ENCODE peak calls at places on chromosomes 6 and 20, in five cellular contexts. S, C, J, X and V are unnamed samples.

GRCh38 chr6:56708810-56709597 is 66.3 kb upstream of the DST start:
- DNase-seq in S (peak; percentile 66), C (no peak), J (peak; percentile 66), X (peak; percentile 39), V (peak; percentile 8)

GRCh38 chr6:169502445-169502844 is 199.4 kb downstream of the WDR27 start:
- DNase-seq in S (no peak), C (no peak), J (no peak), X (no peak), V (no peak)

GRCh38 chr6:24646771-24647170 is 780 bp upstream of the KIAA0319 start:
- DNase-seq in S (no peak), C (no peak), J (no peak), X (no peak), V (no peak)

GRCh38 chr6:109458774-109459531 is 3.4 kb upstream of the MICAL1 start:
- DNase-seq in S (no peak), C (no peak), J (no peak), X (no peak), V (no peak)

GRCh38 chr20:14845199-14846160 is 508.1 kb upstream of the FLRT3 start:
- DNase-seq in S (no peak), C (no peak), J (no peak), X (no peak), V (no peak)

GRCh38 chr6:138607478-138608433 is 108.5 kb upstream of the NHSL1 start:
- DNase-seq in S (no peak), C (no peak), J (no peak), X (no peak), V (no peak)

GRCh38 chr6:135008072-135008940 is 46.3 kb downstream of the HBS1L start:
- DNase-seq in S (no peak), C (no peak), J (peak; percentile 57), X (no peak), V (no peak)

GRCh38 chr20:11796041-11796440 is 121.7 kb upstream of the BTBD3 start:
- DNase-seq in S (no peak), C (no peak), J (no peak), X (no peak), V (no peak)

GRCh38 chr6:4778086-4778485 is 1.9 kb downstream of the CDYL start:
- DNase-seq in S (no peak), C (no peak), J (no peak), X (no peak), V (no peak)

GRCh38 chr6:88490195-88490594 is 324.0 kb upstream of the CNR1 start:
- DNase-seq in S (no peak), C (no peak), J (no peak), X (no peak), V (no peak)

GRCh38 chr6:166950443-166950821 is 5.9 kb downstream of the RNASET2 start:
- DNase-seq in S (no peak), C (no peak), J (no peak), X (no peak), V (no peak)

GRCh38 chr20:36773123-36773547 is 428 bp downstream of the DSN1 start:
- DNase-seq in S (no peak), C (no peak), J (no peak), X (no peak), V (no peak)

DNA sequence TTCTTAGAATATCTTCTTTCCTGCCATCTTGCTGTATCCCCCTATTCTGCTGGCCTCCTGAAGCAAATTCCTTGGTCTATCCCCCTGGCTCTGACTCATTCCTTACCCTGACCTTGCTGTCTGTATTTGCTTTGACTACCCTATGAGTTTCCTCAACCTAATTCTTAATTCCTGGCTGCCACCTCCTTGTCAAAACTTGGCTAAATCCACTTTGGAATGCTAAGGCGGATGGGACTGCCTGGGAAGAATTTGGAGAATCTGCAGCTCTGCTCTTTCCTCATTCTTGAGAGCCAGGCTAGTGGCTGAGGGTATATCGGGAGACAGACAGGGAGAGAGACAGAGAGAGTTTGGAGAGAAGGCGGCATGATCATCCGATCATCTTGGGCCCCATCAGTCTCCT is 24.4 kb downstream of the CAP2 start:
- DNase-seq in S (no peak), C (no peak), J (no peak), X (peak; percentile 16), V (no peak)
- TF ChIP-seq SIN3A in S (no peak), C (no peak), J (no peak), X (no peak), V (no peak)

GRCh38 chr20:47502271-47502730 is 614 bp downstream of the NCOA3 start:
- DNase-seq in S (no peak), C (peak; percentile 59), J (no peak), X (no peak), V (peak; percentile 43)

GRCh38 chr20:47501483-47502270 is at the start of gene NCOA3:
- DNase-seq in S (peak; percentile 82), C (peak; percentile 97), J (peak; percentile 97), X (peak; percentile 98), V (peak; percentile 97)

GRCh38 chr20:47503685-47504084 is 2.0 kb downstream of the NCOA3 start:
- DNase-seq in S (no peak), C (no peak), J (no peak), X (no peak), V (no peak)

GRCh38 chr20:47501117-47501482 is 587 bp upstream of the NCOA3 start:
- DNase-seq in S (no peak), C (no peak), J (no peak), X (no peak), V (peak; percentile 9)

GRCh38 chr20:47502801-47503239 is 1.1 kb downstream of the NCOA3 start:
- DNase-seq in S (no peak), C (no peak), J (peak; percentile 52), X (peak; percentile 39), V (no peak)
- TF ChIP-seq SIN3A in S (no peak), C (no peak), J (peak; percentile 22), X (no peak), V (no peak)

DNA sequence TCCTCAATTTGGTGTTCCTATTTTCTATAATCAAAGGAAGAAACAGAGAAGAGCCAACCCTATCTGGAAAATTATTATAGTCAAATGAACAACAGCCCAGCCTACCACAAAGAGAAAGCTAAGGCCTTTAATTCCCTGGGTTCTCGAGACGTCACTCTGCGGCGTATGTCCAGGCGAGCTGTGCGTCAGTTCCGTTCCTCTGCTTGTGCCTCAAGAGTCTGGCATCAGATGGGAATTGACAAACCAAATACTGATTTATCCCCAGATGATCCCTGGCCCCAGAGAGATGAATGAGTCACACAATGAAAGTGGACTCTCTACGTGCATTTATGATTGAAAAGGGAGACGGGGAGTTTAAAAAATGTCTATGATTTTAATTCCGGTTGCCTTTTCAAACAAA is 151.6 kb upstream of the PDE10A start:
- DNase-seq in S (no peak), C (no peak), J (no peak), X (no peak), V (no peak)
- TF ChIP-seq SIN3A in S (no peak), C (no peak), J (no peak), X (no peak), V (no peak)

DNA sequence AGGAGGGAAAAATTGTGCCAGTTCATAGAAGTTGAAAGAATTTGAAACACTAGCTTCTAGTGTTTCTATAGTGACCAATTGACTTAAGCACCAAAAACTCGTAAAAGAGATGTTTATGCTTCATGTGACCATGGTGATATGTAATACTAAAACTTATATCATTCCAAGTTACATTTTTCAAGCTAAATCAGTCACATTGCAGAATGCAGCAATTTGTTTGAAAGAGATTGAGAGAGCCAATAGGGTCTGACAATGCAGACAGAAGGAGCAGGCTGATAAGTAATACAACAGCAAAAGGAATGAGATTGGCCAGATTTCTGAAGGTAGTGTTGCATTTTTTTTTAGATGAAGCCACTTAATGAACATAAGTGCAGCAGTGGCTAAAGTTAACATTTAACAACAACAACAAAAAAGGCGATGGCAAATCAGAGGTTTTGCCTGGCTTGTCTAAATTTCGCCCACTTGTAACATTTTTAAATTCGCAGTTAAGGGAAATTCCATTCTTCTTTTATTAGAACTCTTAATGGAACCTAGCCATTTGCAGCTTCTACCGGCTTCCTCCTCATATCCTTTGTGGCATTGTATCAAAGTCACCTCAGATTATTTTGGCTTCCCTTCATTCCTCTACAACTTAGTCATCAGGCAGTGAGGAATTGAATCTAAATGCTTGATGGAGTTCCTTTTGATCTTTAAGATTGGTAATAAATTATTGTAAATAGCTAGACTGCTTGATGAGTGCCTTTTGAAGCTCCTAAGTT is 484.0 kb upstream of the SOX4 start:
- DNase-seq in S (peak; percentile 90), C (no peak), J (peak; percentile 33), X (no peak), V (peak; percentile 23)
- TF ChIP-seq SIN3A in S (peak; percentile 72), C (no peak), J (no peak), X (no peak), V (no peak)

DNA sequence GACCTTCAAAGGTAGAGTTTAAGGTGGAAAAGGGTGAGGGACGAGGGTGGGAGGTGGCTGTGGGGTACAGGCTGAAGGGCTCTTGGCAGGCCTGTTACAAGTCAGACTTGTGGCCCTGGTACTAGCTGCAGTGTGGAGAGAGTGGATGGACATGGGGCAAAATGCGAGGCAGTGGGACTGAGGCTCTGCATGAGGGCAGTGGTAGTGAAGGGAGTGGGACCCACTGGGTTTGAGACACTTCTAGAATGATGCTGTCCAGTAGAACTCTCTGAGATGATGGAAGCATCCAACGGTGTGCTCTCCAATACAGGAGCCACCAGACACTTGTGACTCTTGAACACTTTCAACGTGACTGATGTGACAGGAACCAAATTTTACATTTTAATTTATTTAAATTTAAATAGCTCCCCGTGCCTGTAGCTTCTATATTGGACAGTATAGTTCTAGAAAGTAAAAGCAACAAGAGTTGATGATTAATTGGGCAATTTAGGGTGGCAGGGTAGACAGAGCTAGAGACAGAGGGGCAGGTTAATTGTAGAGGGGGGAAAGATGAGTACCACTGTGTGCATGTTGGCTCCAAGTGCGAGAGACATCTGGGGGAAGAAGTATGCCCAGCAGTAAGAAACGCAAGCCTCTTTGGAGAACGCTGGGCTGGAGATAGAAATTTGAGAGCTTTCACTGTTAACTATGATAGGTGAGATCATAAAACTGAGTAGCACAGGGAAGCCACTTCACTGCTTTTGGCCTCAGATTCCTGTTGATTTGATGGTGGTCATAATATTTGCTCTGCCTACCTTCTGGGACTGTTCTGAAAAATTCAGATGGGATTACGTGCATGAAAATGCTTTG is 77.5 kb downstream of the TXNDC5 start:
- DNase-seq in S (no peak), C (no peak), J (no peak), X (no peak), V (no peak)
- TF ChIP-seq SIN3A in S (no peak), C (no peak), J (no peak), X (no peak), V (no peak)

GRCh38 chr6:11367638-11368199 is 135.3 kb upstream of the NEDD9 start:
- DNase-seq in S (no peak), C (no peak), J (peak; percentile 100), X (no peak), V (no peak)

GRCh38 chr6:11368760-11369159 is 136.3 kb upstream of the NEDD9 start:
- DNase-seq in S (no peak), C (no peak), J (no peak), X (no peak), V (no peak)

GRCh38 chr6:11366934-11367637 is 134.6 kb upstream of the NEDD9 start:
- DNase-seq in S (no peak), C (no peak), J (no peak), X (no peak), V (no peak)

GRCh38 chr6:11366183-11366933 is 133.9 kb upstream of the NEDD9 start:
- DNase-seq in S (no peak), C (no peak), J (no peak), X (no peak), V (no peak)

DNA sequence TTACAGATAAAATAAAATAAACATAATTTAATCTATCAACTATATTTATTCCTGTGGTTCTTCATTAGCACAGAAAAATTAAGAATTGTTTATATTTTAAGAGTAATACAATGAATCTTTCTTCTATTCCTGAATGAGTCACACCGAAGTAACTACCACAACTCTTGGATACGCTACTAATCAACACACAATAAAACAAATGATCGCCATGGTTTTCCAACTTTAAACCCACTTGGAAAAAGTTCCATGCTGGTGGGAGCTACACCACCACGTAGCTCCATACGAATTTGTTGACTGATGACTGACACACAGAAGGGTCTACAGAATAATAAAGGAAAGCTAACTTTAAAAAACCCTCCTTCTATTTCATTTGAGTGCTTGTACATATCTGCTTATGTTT is 135.8 kb upstream of the NEDD9 start:
- DNase-seq in S (no peak), C (no peak), J (peak; percentile 24), X (no peak), V (no peak)
- TF ChIP-seq SIN3A in S (no peak), C (no peak), J (no peak), X (no peak), V (no peak)